ENCODE peak calls at places on chromosomes 16 and 17, in eight cellular contexts. One of them, this sample, is unnamed.

GRCh38 chr16:10637337-10638037 is 57.1 kb upstream of the EMP2 start:
- DNase-seq in fibroblast of lung: no peak
- DNase-seq in A549: no peak
- DNase-seq in left ventricle myocardium inferior: no peak
- DNase-seq in adrenal gland: no peak
- DNase-seq in cardiac fibroblast: no peak
- DNase-seq in right lobe of liver: no peak
- DNase-seq in glutamatergic neuron: no peak
- DNase-seq in this sample: no peak

GRCh38 chr16:11327277-11328171 is 17.7 kb upstream of the RMI2 start:
- DNase-seq in A549: no peak
- DNase-seq in glutamatergic neuron: no peak
- DNase-seq in adrenal gland: no peak
- DNase-seq in left ventricle myocardium inferior: peak
- DNase-seq in cardiac fibroblast: no peak
- DNase-seq in fibroblast of lung: no peak
- DNase-seq in right lobe of liver: no peak
- DNase-seq in this sample: peak

GRCh38 chr17:64051153-64051552 is 30.7 kb upstream of the ICAM2 start:
- DNase-seq in fibroblast of lung: no peak
- DNase-seq in left ventricle myocardium inferior: no peak
- DNase-seq in cardiac fibroblast: no peak
- DNase-seq in adrenal gland: no peak
- DNase-seq in A549: no peak
- DNase-seq in glutamatergic neuron: no peak
- DNase-seq in right lobe of liver: no peak
- DNase-seq in this sample: no peak

GRCh38 chr17:42221886-42222745 is 27.8 kb upstream of the GHDC start:
- DNase-seq in left ventricle myocardium inferior: peak
- DNase-seq in adrenal gland: peak
- DNase-seq in A549: peak
- DNase-seq in fibroblast of lung: peak
- DNase-seq in cardiac fibroblast: peak
- DNase-seq in right lobe of liver: peak
- DNase-seq in glutamatergic neuron: peak
- DNase-seq in this sample: peak

GRCh38 chr17:81042606-81043005 is 7.7 kb downstream of the BAIAP2 start:
- DNase-seq in adrenal gland: no peak
- DNase-seq in left ventricle myocardium inferior: no peak
- DNase-seq in fibroblast of lung: no peak
- DNase-seq in right lobe of liver: no peak
- DNase-seq in cardiac fibroblast: no peak
- DNase-seq in glutamatergic neuron: no peak
- DNase-seq in A549: no peak
- DNase-seq in this sample: no peak

GRCh38 chr16:720507-720989 is 398 bp upstream of the ANTKMT start:
- DNase-seq in A549: peak
- DNase-seq in left ventricle myocardium inferior: peak
- DNase-seq in glutamatergic neuron: peak
- DNase-seq in cardiac fibroblast: peak
- DNase-seq in adrenal gland: no peak
- DNase-seq in fibroblast of lung: peak
- DNase-seq in right lobe of liver: no peak
- DNase-seq in this sample: peak

GRCh38 chr17:67476787-67477335 is 99.8 kb downstream of the PITPNC1 start:
- DNase-seq in glutamatergic neuron: no peak
- DNase-seq in right lobe of liver: no peak
- DNase-seq in left ventricle myocardium inferior: no peak
- DNase-seq in cardiac fibroblast: no peak
- DNase-seq in A549: no peak
- DNase-seq in fibroblast of lung: no peak
- DNase-seq in adrenal gland: no peak
- DNase-seq in this sample: no peak

GRCh38 chr17:82414548-82415281 is 3.4 kb upstream of the HEXD start:
- DNase-seq in fibroblast of lung: peak
- DNase-seq in glutamatergic neuron: peak
- DNase-seq in left ventricle myocardium inferior: peak
- DNase-seq in right lobe of liver: peak
- DNase-seq in A549: peak
- DNase-seq in cardiac fibroblast: peak
- DNase-seq in adrenal gland: peak
- DNase-seq in this sample: peak

GRCh38 chr17:76872221-76872873 is 4.1 kb downstream of the MGAT5B start:
- DNase-seq in adrenal gland: no peak
- DNase-seq in cardiac fibroblast: peak
- DNase-seq in right lobe of liver: no peak
- DNase-seq in fibroblast of lung: peak
- DNase-seq in glutamatergic neuron: no peak
- DNase-seq in A549: peak
- DNase-seq in left ventricle myocardium inferior: no peak
- DNase-seq in this sample: no peak

GRCh38 chr17:22303865-22304264 is 611.5 kb downstream of the KCNJ18 start:
- DNase-seq in left ventricle myocardium inferior: no peak
- DNase-seq in adrenal gland: no peak
- DNase-seq in glutamatergic neuron: no peak
- DNase-seq in right lobe of liver: no peak
- DNase-seq in fibroblast of lung: no peak
- DNase-seq in cardiac fibroblast: no peak
- DNase-seq in A549: no peak
- DNase-seq in this sample: no peak

GRCh38 chr16:48284772-48285409 is 37.6 kb upstream of the ABCC11 start:
- DNase-seq in left ventricle myocardium inferior: no peak
- DNase-seq in adrenal gland: no peak
- DNase-seq in right lobe of liver: no peak
- DNase-seq in cardiac fibroblast: no peak
- DNase-seq in fibroblast of lung: no peak
- DNase-seq in A549: no peak
- DNase-seq in glutamatergic neuron: no peak
- DNase-seq in this sample: peak

GRCh38 chr16:87391950-87392822 is at the start of gene MAP1LC3B:
- DNase-seq in glutamatergic neuron: peak
- DNase-seq in right lobe of liver: peak
- DNase-seq in fibroblast of lung: peak
- DNase-seq in adrenal gland: peak
- DNase-seq in left ventricle myocardium inferior: peak
- DNase-seq in A549: peak
- DNase-seq in cardiac fibroblast: peak
- DNase-seq in this sample: peak

GRCh38 chr16:87390641-87391323 is 1.4 kb upstream of the MAP1LC3B start:
- DNase-seq in A549: no peak
- DNase-seq in glutamatergic neuron: no peak
- DNase-seq in fibroblast of lung: no peak
- DNase-seq in adrenal gland: peak
- DNase-seq in cardiac fibroblast: no peak
- DNase-seq in right lobe of liver: no peak
- DNase-seq in left ventricle myocardium inferior: peak
- DNase-seq in this sample: no peak

GRCh38 chr16:87389245-87389644 is 2.9 kb upstream of the MAP1LC3B start:
- DNase-seq in adrenal gland: peak
- DNase-seq in left ventricle myocardium inferior: no peak
- DNase-seq in glutamatergic neuron: no peak
- DNase-seq in A549: no peak
- DNase-seq in fibroblast of lung: no peak
- DNase-seq in cardiac fibroblast: no peak
- DNase-seq in right lobe of liver: no peak
- DNase-seq in this sample: no peak

GRCh38 chr16:87392823-87393679 is 915 bp downstream of the MAP1LC3B start:
- DNase-seq in glutamatergic neuron: peak
- DNase-seq in A549: peak
- DNase-seq in cardiac fibroblast: peak
- DNase-seq in right lobe of liver: peak
- DNase-seq in fibroblast of lung: peak
- DNase-seq in left ventricle myocardium inferior: peak
- DNase-seq in adrenal gland: peak
- DNase-seq in this sample: peak

GRCh38 chr16:87391324-87391949 is 699 bp upstream of the MAP1LC3B start:
- DNase-seq in adrenal gland: peak
- DNase-seq in glutamatergic neuron: peak
- DNase-seq in A549: no peak
- DNase-seq in right lobe of liver: peak
- DNase-seq in left ventricle myocardium inferior: peak
- DNase-seq in cardiac fibroblast: peak
- DNase-seq in fibroblast of lung: peak
- DNase-seq in this sample: no peak
- TF ChIP-seq CTCF in adrenal gland: no peak
- TF ChIP-seq CTCF in glutamatergic neuron: no peak
- TF ChIP-seq CTCF in A549: no peak
- TF ChIP-seq CTCF in right lobe of liver: no peak
- TF ChIP-seq CTCF in left ventricle myocardium inferior: peak
- TF ChIP-seq CTCF in cardiac fibroblast: no peak
- TF ChIP-seq CTCF in fibroblast of lung: no peak
- TF ChIP-seq CTCF in this sample: no peak

GRCh38 chr16:67150058-67150832 is 553 bp downstream of the B3GNT9 start:
- DNase-seq in left ventricle myocardium inferior: peak
- DNase-seq in A549: peak
- DNase-seq in adrenal gland: peak
- DNase-seq in cardiac fibroblast: peak
- DNase-seq in right lobe of liver: no peak
- DNase-seq in glutamatergic neuron: peak
- DNase-seq in fibroblast of lung: peak
- DNase-seq in this sample: peak
- TF ChIP-seq CTCF in left ventricle myocardium inferior: no peak
- TF ChIP-seq CTCF in A549: no peak
- TF ChIP-seq CTCF in adrenal gland: no peak
- TF ChIP-seq CTCF in cardiac fibroblast: no peak
- TF ChIP-seq CTCF in right lobe of liver: peak
- TF ChIP-seq CTCF in glutamatergic neuron: peak
- TF ChIP-seq CTCF in fibroblast of lung: no peak
- TF ChIP-seq CTCF in this sample: no peak

DNA sequence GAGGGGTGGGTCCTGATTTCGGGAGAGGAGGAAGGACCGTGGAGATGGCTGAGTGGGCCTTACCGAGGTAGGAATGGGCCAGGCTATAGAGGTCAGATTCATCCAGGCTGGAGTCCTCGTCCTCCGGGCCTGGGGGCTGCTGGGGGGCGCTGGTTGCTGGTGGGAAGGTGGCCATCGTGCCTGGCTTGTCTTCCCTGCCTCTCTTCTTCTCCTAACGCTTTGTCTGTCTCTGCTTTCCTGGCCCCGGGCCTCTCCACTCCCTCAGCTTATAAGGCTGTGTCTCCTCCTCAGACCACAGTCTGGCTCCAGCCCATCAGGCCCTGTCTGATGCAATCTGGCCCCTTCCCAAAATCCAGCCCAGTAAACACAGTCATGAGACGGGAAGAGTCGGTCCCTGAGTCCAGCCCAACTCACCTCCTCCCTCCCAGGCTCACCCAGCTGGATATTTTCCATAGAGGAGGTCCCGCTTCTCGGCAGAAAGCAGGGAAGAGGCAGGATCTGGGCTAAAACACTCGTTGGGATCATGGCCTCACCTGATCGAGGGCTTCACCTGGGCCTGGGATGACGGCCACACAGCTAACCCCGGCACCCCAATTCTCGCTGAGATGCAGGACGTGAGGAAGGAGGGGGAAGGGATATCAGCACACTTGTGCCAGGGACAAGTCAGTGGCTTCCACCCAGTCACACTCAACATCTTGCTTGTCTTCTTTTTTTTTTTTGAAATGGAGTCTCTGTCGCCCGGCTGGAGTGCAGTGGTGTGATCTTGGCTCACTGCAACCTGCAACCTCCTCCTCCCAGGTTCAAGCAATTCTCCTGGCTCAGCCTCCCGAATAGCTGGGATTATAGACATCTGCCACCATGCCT is at the start of gene NUPR1:
- DNase-seq in right lobe of liver: peak
- DNase-seq in left ventricle myocardium inferior: peak
- DNase-seq in fibroblast of lung: peak
- DNase-seq in A549: peak
- DNase-seq in adrenal gland: peak
- DNase-seq in glutamatergic neuron: no peak
- DNase-seq in cardiac fibroblast: peak
- DNase-seq in this sample: no peak
- TF ChIP-seq CTCF in right lobe of liver: no peak
- TF ChIP-seq CTCF in left ventricle myocardium inferior: no peak
- TF ChIP-seq CTCF in fibroblast of lung: no peak
- TF ChIP-seq CTCF in A549: no peak
- TF ChIP-seq CTCF in adrenal gland: no peak
- TF ChIP-seq CTCF in glutamatergic neuron: no peak
- TF ChIP-seq CTCF in cardiac fibroblast: no peak
- TF ChIP-seq CTCF in this sample: no peak

DNA sequence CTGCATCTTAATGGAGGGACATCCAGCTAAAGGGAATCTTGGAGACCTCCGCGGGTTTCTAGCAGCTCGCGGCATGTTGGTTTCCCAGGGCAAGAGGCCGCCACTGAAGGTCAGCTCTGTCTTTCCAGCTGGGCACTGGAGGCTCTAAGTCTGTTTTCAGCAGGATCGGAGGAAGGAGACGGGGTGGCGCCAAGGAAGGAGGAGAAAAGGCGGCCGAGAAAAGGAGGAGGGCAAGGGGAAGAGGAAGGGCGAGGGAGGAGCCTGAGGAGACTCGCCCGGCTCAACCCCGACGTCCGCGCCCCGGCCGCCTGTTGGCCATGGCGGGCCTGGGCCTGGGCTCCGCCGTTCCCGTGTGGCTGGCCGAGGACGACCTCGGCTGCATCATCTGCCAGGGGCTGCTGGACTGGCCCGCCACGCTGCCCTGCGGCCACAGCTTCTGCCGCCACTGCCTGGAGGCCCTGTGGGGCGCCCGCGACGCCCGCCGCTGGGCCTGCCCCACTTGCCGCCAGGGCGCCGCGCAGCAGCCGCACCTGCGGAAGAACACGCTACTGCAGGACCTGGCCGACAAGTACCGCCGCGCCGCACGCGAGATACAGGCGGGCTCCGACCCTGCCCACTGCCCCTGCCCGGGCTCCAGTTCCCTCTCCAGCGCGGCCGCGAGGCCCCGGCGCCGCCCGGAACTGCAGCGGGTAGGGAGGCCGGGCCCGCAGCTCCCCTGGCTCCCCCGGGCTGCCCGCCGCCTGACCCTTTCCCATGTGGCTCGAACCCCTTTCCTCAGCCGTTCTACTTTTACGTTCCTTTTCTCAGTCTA is at the start of gene RNF135:
- DNase-seq in right lobe of liver: peak
- DNase-seq in cardiac fibroblast: peak
- DNase-seq in glutamatergic neuron: peak
- DNase-seq in adrenal gland: peak
- DNase-seq in left ventricle myocardium inferior: peak
- DNase-seq in fibroblast of lung: peak
- DNase-seq in A549: peak
- DNase-seq in this sample: peak
- TF ChIP-seq CTCF in right lobe of liver: peak
- TF ChIP-seq CTCF in cardiac fibroblast: peak
- TF ChIP-seq CTCF in glutamatergic neuron: peak
- TF ChIP-seq CTCF in adrenal gland: no peak
- TF ChIP-seq CTCF in left ventricle myocardium inferior: peak
- TF ChIP-seq CTCF in fibroblast of lung: no peak
- TF ChIP-seq CTCF in A549: no peak
- TF ChIP-seq CTCF in this sample: no peak